ENCODE peak calls at places on chromosomes 7 and 10, in seven cellular contexts. Y is activated CD4-positive, alpha-beta T cell treated with anti-CD3 and anti-CD28 coated beads for 24 hours; V is PC-9; R is DMS53; Q is colonic mucosa; K is ELF-1; C is C1 segment of cervical spinal cord. J is an unnamed sample.

GRCh38 chr7:39595102-39595620 is 28.2 kb upstream of the RALA start:
- DNase-seq in K (no peak), C (no peak), Q (no peak), V (no peak), Y (no peak), R (peak), J (no peak)

GRCh38 chr10:33005322-33006282 is 47.6 kb upstream of the ITGB1 start:
- DNase-seq in V (peak), R (peak), C (peak), Y (no peak), Q (peak), K (peak), J (no peak)

GRCh38 chr7:48710995-48711394 is 213.4 kb upstream of the CDC14C start:
- DNase-seq in C (no peak), Y (no peak), Q (no peak), K (no peak), R (peak), V (no peak), J (no peak)

GRCh38 chr7:47500103-47500563 is 81.8 kb downstream of the TNS3 start:
- DNase-seq in K (no peak), R (peak), V (no peak), Q (peak), C (no peak), Y (no peak), J (no peak)

GRCh38 chr7:145036592-145037386 is 200.9 kb upstream of the TPK1 start:
- DNase-seq in Q (peak), V (peak), R (peak), K (peak), Y (peak), C (peak), J (peak)

GRCh38 chr7:36190447-36191291 is 37.6 kb downstream of the EEPD1 start:
- DNase-seq in C (no peak), Y (no peak), V (no peak), K (no peak), Q (no peak), R (no peak), J (no peak)

GRCh38 chr7:3013975-3014792 is 29.5 kb downstream of the CARD11 start:
- DNase-seq in Q (no peak), K (no peak), Y (no peak), V (no peak), C (no peak), R (no peak), J (no peak)

GRCh38 chr10:2871673-2872219 is 195.6 kb upstream of the PFKP start:
- DNase-seq in Q (no peak), K (no peak), C (no peak), V (no peak), R (no peak), Y (no peak), J (no peak)

GRCh38 chr10:130423455-130424305 is 287.5 kb downstream of the GLRX3 start:
- DNase-seq in R (no peak), V (no peak), C (no peak), Q (no peak), Y (no peak), K (no peak), J (no peak)

GRCh38 chr7:55516399-55516798 is 55.9 kb downstream of the VOPP1 start:
- DNase-seq in Y (no peak), Q (no peak), C (no peak), K (no peak), V (no peak), R (no peak), J (no peak)

GRCh38 chr10:76311752-76312699 is 880.6 kb downstream of the LRMDA start:
- DNase-seq in Y (no peak), C (no peak), V (no peak), K (peak), R (peak), Q (no peak), J (no peak)